ENCODE peak calls at places on chromosomes 2 and 18, in eight cellular contexts. One of them, this sample, is unnamed.

GRCh38 chr2:209547726-209548125 is 123.9 kb downstream of the MAP2 start:
- DNase-seq in heart left ventricle: no peak
- DNase-seq in tibial artery: no peak
- DNase-seq in right cardiac atrium: no peak
- DNase-seq in dorsolateral prefrontal cortex: no peak
- DNase-seq in CD4-positive, alpha-beta memory T cell: no peak
- DNase-seq in CD4-positive, CD25-positive, alpha-beta regulatory T cell: no peak
- DNase-seq in adrenal gland: no peak
- DNase-seq in this sample: no peak

GRCh38 chr2:45312275-45312674 is 298.8 kb downstream of the SRBD1 start:
- DNase-seq in heart left ventricle: no peak
- DNase-seq in tibial artery: no peak
- DNase-seq in right cardiac atrium: no peak
- DNase-seq in dorsolateral prefrontal cortex: no peak
- DNase-seq in CD4-positive, alpha-beta memory T cell: no peak
- DNase-seq in CD4-positive, CD25-positive, alpha-beta regulatory T cell: no peak
- DNase-seq in adrenal gland: no peak
- DNase-seq in this sample: no peak

GRCh38 chr2:156331572-156332451 is 709 bp downstream of the NR4A2 start:
- DNase-seq in heart left ventricle: peak
- DNase-seq in tibial artery: peak
- DNase-seq in right cardiac atrium: peak
- DNase-seq in dorsolateral prefrontal cortex: no peak
- DNase-seq in CD4-positive, alpha-beta memory T cell: peak
- DNase-seq in CD4-positive, CD25-positive, alpha-beta regulatory T cell: peak
- DNase-seq in adrenal gland: peak
- DNase-seq in this sample: peak

GRCh38 chr2:234931369-234931768 is 20.4 kb upstream of the SH3BP4 start:
- DNase-seq in heart left ventricle: no peak
- DNase-seq in tibial artery: no peak
- DNase-seq in right cardiac atrium: no peak
- DNase-seq in dorsolateral prefrontal cortex: no peak
- DNase-seq in CD4-positive, alpha-beta memory T cell: no peak
- DNase-seq in CD4-positive, CD25-positive, alpha-beta regulatory T cell: no peak
- DNase-seq in adrenal gland: no peak
- DNase-seq in this sample: no peak

GRCh38 chr18:12314586-12315305 is 6.7 kb downstream of the TUBB6 start:
- DNase-seq in heart left ventricle: no peak
- DNase-seq in tibial artery: no peak
- DNase-seq in right cardiac atrium: no peak
- DNase-seq in dorsolateral prefrontal cortex: no peak
- DNase-seq in CD4-positive, alpha-beta memory T cell: no peak
- DNase-seq in CD4-positive, CD25-positive, alpha-beta regulatory T cell: no peak
- DNase-seq in adrenal gland: no peak
- DNase-seq in this sample: no peak

GRCh38 chr2:128249555-128249954 is 69.1 kb downstream of the HS6ST1 start:
- DNase-seq in heart left ventricle: no peak
- DNase-seq in tibial artery: no peak
- DNase-seq in right cardiac atrium: no peak
- DNase-seq in dorsolateral prefrontal cortex: no peak
- DNase-seq in CD4-positive, alpha-beta memory T cell: no peak
- DNase-seq in CD4-positive, CD25-positive, alpha-beta regulatory T cell: no peak
- DNase-seq in adrenal gland: no peak
- DNase-seq in this sample: no peak

GRCh38 chr2:12602661-12603060 is 114.1 kb upstream of the TRIB2 start:
- DNase-seq in heart left ventricle: no peak
- DNase-seq in tibial artery: no peak
- DNase-seq in right cardiac atrium: no peak
- DNase-seq in dorsolateral prefrontal cortex: no peak
- DNase-seq in CD4-positive, alpha-beta memory T cell: no peak
- DNase-seq in CD4-positive, CD25-positive, alpha-beta regulatory T cell: no peak
- DNase-seq in adrenal gland: no peak
- DNase-seq in this sample: no peak

GRCh38 chr2:147689510-147689909 is 155.3 kb upstream of the ACVR2A start:
- DNase-seq in heart left ventricle: no peak
- DNase-seq in tibial artery: no peak
- DNase-seq in right cardiac atrium: no peak
- DNase-seq in dorsolateral prefrontal cortex: no peak
- DNase-seq in CD4-positive, alpha-beta memory T cell: no peak
- DNase-seq in CD4-positive, CD25-positive, alpha-beta regulatory T cell: no peak
- DNase-seq in adrenal gland: no peak
- DNase-seq in this sample: no peak

GRCh38 chr2:133972786-133973185 is 281.1 kb upstream of the MGAT5 start:
- DNase-seq in heart left ventricle: peak
- DNase-seq in tibial artery: no peak
- DNase-seq in right cardiac atrium: peak
- DNase-seq in dorsolateral prefrontal cortex: no peak
- DNase-seq in CD4-positive, alpha-beta memory T cell: no peak
- DNase-seq in CD4-positive, CD25-positive, alpha-beta regulatory T cell: no peak
- DNase-seq in adrenal gland: no peak
- DNase-seq in this sample: no peak

GRCh38 chr18:59381949-59382348 is 22.9 kb upstream of the LMAN1 start:
- DNase-seq in heart left ventricle: no peak
- DNase-seq in tibial artery: no peak
- DNase-seq in right cardiac atrium: no peak
- DNase-seq in dorsolateral prefrontal cortex: no peak
- DNase-seq in CD4-positive, alpha-beta memory T cell: no peak
- DNase-seq in CD4-positive, CD25-positive, alpha-beta regulatory T cell: no peak
- DNase-seq in adrenal gland: no peak
- DNase-seq in this sample: no peak

GRCh38 chr2:95024960-95025405 is 525 bp upstream of the MAL start:
- DNase-seq in heart left ventricle: no peak
- DNase-seq in tibial artery: no peak
- DNase-seq in right cardiac atrium: peak
- DNase-seq in dorsolateral prefrontal cortex: no peak
- DNase-seq in CD4-positive, alpha-beta memory T cell: no peak
- DNase-seq in CD4-positive, CD25-positive, alpha-beta regulatory T cell: peak
- DNase-seq in adrenal gland: no peak
- DNase-seq in this sample: no peak

GRCh38 chr18:22817844-22818243 is 115.3 kb upstream of the RBBP8 start:
- DNase-seq in heart left ventricle: no peak
- DNase-seq in tibial artery: no peak
- DNase-seq in right cardiac atrium: no peak
- DNase-seq in dorsolateral prefrontal cortex: no peak
- DNase-seq in CD4-positive, alpha-beta memory T cell: no peak
- DNase-seq in CD4-positive, CD25-positive, alpha-beta regulatory T cell: no peak
- DNase-seq in adrenal gland: no peak
- DNase-seq in this sample: no peak

GRCh38 chr2:24912523-24912922 is 7.5 kb downstream of the ADCY3 start:
- DNase-seq in heart left ventricle: no peak
- DNase-seq in tibial artery: no peak
- DNase-seq in right cardiac atrium: no peak
- DNase-seq in dorsolateral prefrontal cortex: no peak
- DNase-seq in CD4-positive, alpha-beta memory T cell: no peak
- DNase-seq in CD4-positive, CD25-positive, alpha-beta regulatory T cell: no peak
- DNase-seq in adrenal gland: no peak
- DNase-seq in this sample: no peak

GRCh38 chr18:58484989-58485962 is 143.6 kb downstream of the ALPK2 start:
- DNase-seq in heart left ventricle: no peak
- DNase-seq in tibial artery: no peak
- DNase-seq in right cardiac atrium: no peak
- DNase-seq in dorsolateral prefrontal cortex: no peak
- DNase-seq in CD4-positive, alpha-beta memory T cell: no peak
- DNase-seq in CD4-positive, CD25-positive, alpha-beta regulatory T cell: no peak
- DNase-seq in adrenal gland: no peak
- DNase-seq in this sample: no peak

GRCh38 chr2:160334028-160334729 is 134.1 kb upstream of the ITGB6 start:
- DNase-seq in heart left ventricle: no peak
- DNase-seq in tibial artery: no peak
- DNase-seq in right cardiac atrium: no peak
- DNase-seq in dorsolateral prefrontal cortex: no peak
- DNase-seq in CD4-positive, alpha-beta memory T cell: no peak
- DNase-seq in CD4-positive, CD25-positive, alpha-beta regulatory T cell: peak
- DNase-seq in adrenal gland: no peak
- DNase-seq in this sample: no peak

GRCh38 chr2:32212293-32212692 is 46.6 kb downstream of the SLC30A6 start:
- DNase-seq in heart left ventricle: no peak
- DNase-seq in tibial artery: no peak
- DNase-seq in right cardiac atrium: no peak
- DNase-seq in dorsolateral prefrontal cortex: no peak
- DNase-seq in CD4-positive, alpha-beta memory T cell: no peak
- DNase-seq in CD4-positive, CD25-positive, alpha-beta regulatory T cell: no peak
- DNase-seq in adrenal gland: no peak
- DNase-seq in this sample: no peak

GRCh38 chr18:73563345-73563744 is 584.3 kb downstream of the FBXO15 start:
- DNase-seq in heart left ventricle: no peak
- DNase-seq in tibial artery: no peak
- DNase-seq in right cardiac atrium: no peak
- DNase-seq in dorsolateral prefrontal cortex: no peak
- DNase-seq in CD4-positive, alpha-beta memory T cell: no peak
- DNase-seq in CD4-positive, CD25-positive, alpha-beta regulatory T cell: no peak
- DNase-seq in adrenal gland: no peak
- DNase-seq in this sample: no peak

GRCh38 chr18:23317975-23318675 is 135.0 kb upstream of the RIOK3 start:
- DNase-seq in heart left ventricle: no peak
- DNase-seq in tibial artery: no peak
- DNase-seq in right cardiac atrium: no peak
- DNase-seq in dorsolateral prefrontal cortex: no peak
- DNase-seq in CD4-positive, alpha-beta memory T cell: no peak
- DNase-seq in CD4-positive, CD25-positive, alpha-beta regulatory T cell: no peak
- DNase-seq in adrenal gland: no peak
- DNase-seq in this sample: no peak

GRCh38 chr2:63661076-63661475 is 72.3 kb downstream of the MDH1 start:
- DNase-seq in heart left ventricle: no peak
- DNase-seq in tibial artery: no peak
- DNase-seq in right cardiac atrium: no peak
- DNase-seq in dorsolateral prefrontal cortex: no peak
- DNase-seq in CD4-positive, alpha-beta memory T cell: no peak
- DNase-seq in CD4-positive, CD25-positive, alpha-beta regulatory T cell: no peak
- DNase-seq in adrenal gland: no peak
- DNase-seq in this sample: no peak

GRCh38 chr2:59693176-59693959 is 860.1 kb downstream of the BCL11A start:
- DNase-seq in heart left ventricle: no peak
- DNase-seq in tibial artery: no peak
- DNase-seq in right cardiac atrium: no peak
- DNase-seq in dorsolateral prefrontal cortex: no peak
- DNase-seq in CD4-positive, alpha-beta memory T cell: no peak
- DNase-seq in CD4-positive, CD25-positive, alpha-beta regulatory T cell: no peak
- DNase-seq in adrenal gland: no peak
- DNase-seq in this sample: no peak

GRCh38 chr2:68366083-68366560 is 1.0 kb downstream of the PLEK start:
- DNase-seq in heart left ventricle: no peak
- DNase-seq in tibial artery: no peak
- DNase-seq in right cardiac atrium: no peak
- DNase-seq in dorsolateral prefrontal cortex: no peak
- DNase-seq in CD4-positive, alpha-beta memory T cell: no peak
- DNase-seq in CD4-positive, CD25-positive, alpha-beta regulatory T cell: no peak
- DNase-seq in adrenal gland: no peak
- DNase-seq in this sample: no peak
- H3K4me3 ChIP-seq in heart left ventricle: no peak
- H3K4me3 ChIP-seq in tibial artery: peak
- H3K4me3 ChIP-seq in right cardiac atrium: no peak
- H3K4me3 ChIP-seq in dorsolateral prefrontal cortex: peak
- H3K4me3 ChIP-seq in CD4-positive, alpha-beta memory T cell: peak
- H3K4me3 ChIP-seq in CD4-positive, CD25-positive, alpha-beta regulatory T cell: no peak
- H3K4me3 ChIP-seq in adrenal gland: peak
- H3K4me3 ChIP-seq in this sample: peak

DNA sequence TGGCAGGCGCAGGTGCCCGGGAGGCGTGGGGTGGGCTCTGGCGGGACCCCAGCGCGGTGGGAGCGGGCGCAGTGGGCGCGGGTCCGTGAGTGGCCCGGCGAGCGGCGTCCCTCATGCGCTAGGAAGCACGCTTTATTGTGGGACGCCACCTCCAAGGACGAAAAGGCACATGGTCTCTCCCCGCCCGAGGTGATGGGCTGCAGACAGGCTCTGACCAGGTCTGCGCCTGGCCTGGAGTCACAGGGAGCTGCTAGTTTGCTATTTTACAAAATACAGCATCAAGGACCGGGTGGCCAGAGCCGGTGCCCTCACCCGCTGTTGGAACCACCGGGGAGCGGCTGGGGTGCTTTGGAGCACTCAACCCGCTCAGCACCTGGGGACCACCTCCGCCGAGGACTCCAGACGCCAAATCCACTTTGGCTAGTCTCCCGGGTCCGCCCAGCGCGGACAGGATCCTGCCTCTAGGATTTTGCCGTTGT is 65.3 kb downstream of the LRRFIP1 start:
- DNase-seq in heart left ventricle: no peak
- DNase-seq in tibial artery: peak
- DNase-seq in right cardiac atrium: peak
- DNase-seq in dorsolateral prefrontal cortex: no peak
- DNase-seq in CD4-positive, alpha-beta memory T cell: peak
- DNase-seq in CD4-positive, CD25-positive, alpha-beta regulatory T cell: no peak
- DNase-seq in adrenal gland: no peak
- DNase-seq in this sample: peak
- H3K27ac ChIP-seq in heart left ventricle: peak
- H3K27ac ChIP-seq in tibial artery: peak
- H3K27ac ChIP-seq in right cardiac atrium: peak
- H3K27ac ChIP-seq in dorsolateral prefrontal cortex: no peak
- H3K27ac ChIP-seq in CD4-positive, alpha-beta memory T cell: peak
- H3K27ac ChIP-seq in CD4-positive, CD25-positive, alpha-beta regulatory T cell: peak
- H3K27ac ChIP-seq in adrenal gland: peak
- H3K27ac ChIP-seq in this sample: peak

DNA sequence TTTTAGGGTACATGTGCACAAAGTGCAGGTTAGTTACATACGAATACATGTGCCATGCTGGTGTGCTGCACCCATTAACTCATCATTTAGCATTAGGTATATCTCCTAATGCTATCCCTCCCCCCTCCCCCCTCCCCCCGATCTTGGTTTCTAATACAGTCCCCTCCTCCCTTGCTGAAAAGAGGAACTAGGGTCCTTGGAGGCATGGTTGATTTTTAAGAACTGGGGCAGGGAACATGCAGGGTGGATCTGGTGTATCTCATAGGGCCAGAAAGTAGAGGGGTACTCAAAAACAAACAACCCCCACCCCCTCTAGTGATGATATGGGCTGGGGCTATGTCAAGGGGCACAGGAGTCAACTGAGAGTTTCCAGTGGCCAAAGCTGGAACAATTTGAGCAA is 153.4 kb downstream of the UBR3 start:
- DNase-seq in heart left ventricle: no peak
- DNase-seq in tibial artery: no peak
- DNase-seq in right cardiac atrium: no peak
- DNase-seq in dorsolateral prefrontal cortex: no peak
- DNase-seq in CD4-positive, alpha-beta memory T cell: no peak
- DNase-seq in CD4-positive, CD25-positive, alpha-beta regulatory T cell: no peak
- DNase-seq in adrenal gland: no peak
- DNase-seq in this sample: no peak
- H3K4me3 ChIP-seq in heart left ventricle: no peak
- H3K4me3 ChIP-seq in tibial artery: no peak
- H3K4me3 ChIP-seq in right cardiac atrium: no peak
- H3K4me3 ChIP-seq in dorsolateral prefrontal cortex: no peak
- H3K4me3 ChIP-seq in CD4-positive, alpha-beta memory T cell: no peak
- H3K4me3 ChIP-seq in CD4-positive, CD25-positive, alpha-beta regulatory T cell: no peak
- H3K4me3 ChIP-seq in adrenal gland: no peak
- H3K4me3 ChIP-seq in this sample: no peak

DNA sequence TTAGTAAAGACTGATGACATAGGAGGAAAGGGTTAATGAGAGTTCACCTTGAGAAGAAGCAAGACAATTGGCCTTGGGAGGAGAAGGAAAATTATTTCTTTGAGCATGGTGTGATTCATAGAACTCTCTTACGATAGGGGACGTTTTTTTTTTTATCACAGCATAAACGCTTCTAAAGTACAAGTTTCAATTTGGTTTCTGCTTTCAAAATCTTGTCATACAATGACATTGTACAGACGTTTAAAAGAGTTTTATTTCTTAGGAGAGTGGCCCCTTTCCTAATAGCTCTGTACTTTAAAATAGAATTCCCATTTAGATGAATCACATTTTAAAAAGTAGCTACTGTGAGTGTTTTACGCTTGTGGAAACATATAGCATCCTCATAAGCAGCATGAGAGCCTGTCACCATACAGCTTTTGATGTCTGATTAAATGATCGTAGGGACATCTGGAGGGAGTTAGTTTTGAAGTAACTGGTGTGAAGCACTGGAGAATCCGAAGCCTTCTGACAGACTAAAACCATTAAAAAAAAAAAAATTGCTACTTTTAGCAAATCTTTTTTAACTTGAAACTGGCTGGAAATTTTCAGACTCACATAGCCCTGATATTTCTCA is 510.9 kb downstream of the PARD3B start:
- DNase-seq in heart left ventricle: no peak
- DNase-seq in tibial artery: no peak
- DNase-seq in right cardiac atrium: no peak
- DNase-seq in dorsolateral prefrontal cortex: no peak
- DNase-seq in CD4-positive, alpha-beta memory T cell: no peak
- DNase-seq in CD4-positive, CD25-positive, alpha-beta regulatory T cell: peak
- DNase-seq in adrenal gland: no peak
- DNase-seq in this sample: no peak
- H3K27ac ChIP-seq in heart left ventricle: no peak
- H3K27ac ChIP-seq in tibial artery: no peak
- H3K27ac ChIP-seq in right cardiac atrium: no peak
- H3K27ac ChIP-seq in dorsolateral prefrontal cortex: no peak
- H3K27ac ChIP-seq in CD4-positive, alpha-beta memory T cell: no peak
- H3K27ac ChIP-seq in CD4-positive, CD25-positive, alpha-beta regulatory T cell: no peak
- H3K27ac ChIP-seq in adrenal gland: no peak
- H3K27ac ChIP-seq in this sample: no peak